ENCODE peak calls at places on chromosomes 13 and 19, in four cellular contexts. J is A549, R is K562, E is HepG2. F is an unnamed sample.

GRCh38 chr19:12611361-12611699 is 610 bp downstream of the ZNF791 start:
- DNase-seq in E (peak; percentile 70), R (peak; percentile 68), J (peak; percentile 60), F (peak; percentile 55)

GRCh38 chr19:2484178-2484937 is 8.4 kb downstream of the GADD45B start:
- DNase-seq in J (no peak), E (no peak), R (no peak), F (no peak)

GRCh38 chr19:49403404-49404187 is 15.5 kb downstream of the KASH5 start:
- DNase-seq in E (no peak), J (no peak), R (peak; percentile 61), F (peak; percentile 81)

GRCh38 chr13:59300347-59301165 is 863.2 kb downstream of the DIAPH3 start:
- DNase-seq in J (no peak), R (peak; percentile 62), E (no peak), F (no peak)

GRCh38 chr13:59269476-59269875 is 894.3 kb downstream of the DIAPH3 start:
- DNase-seq in J (no peak), E (no peak), R (no peak), F (no peak)

GRCh38 chr13:40682449-40683240 is 16.2 kb upstream of the FOXO1 start:
- DNase-seq in J (no peak), R (no peak), E (no peak), F (no peak)

GRCh38 chr19:10501971-10502523 is 1.1 kb downstream of the KEAP1 start:
- DNase-seq in R (peak; percentile 45), J (peak; percentile 65), E (peak; percentile 33), F (peak; percentile 45)

GRCh38 chr19:2962018-2962670 is 15.2 kb upstream of the TLE6 start:
- DNase-seq in E (peak; percentile 70), J (peak; percentile 24), R (peak; percentile 81), F (peak; percentile 52)

GRCh38 chr13:67383358-67383757 is 153.2 kb upstream of the PCDH9 start:
- DNase-seq in R (no peak), E (peak; percentile 1), J (no peak), F (no peak)

GRCh38 chr13:50127726-50128291 is 112.6 kb downstream of the KCNRG start:
- DNase-seq in J (no peak), R (no peak), E (no peak), F (peak; percentile 44)

GRCh38 chr19:18649371-18650047 is 12.7 kb downstream of the KLHL26 start:
- DNase-seq in R (no peak), E (no peak), J (no peak), F (no peak)

GRCh38 chr19:39003188-39003587 is 27.6 kb upstream of the FBXO17 start:
- DNase-seq in J (no peak), E (no peak), R (no peak), F (no peak)

GRCh38 chr13:46531953-46532352 is 21.0 kb upstream of the LRCH1 start:
- DNase-seq in J (no peak), E (no peak), R (peak; percentile 1), F (no peak)

GRCh38 chr19:47228168-47228936 is 2.6 kb downstream of the BBC3 start:
- DNase-seq in R (peak; percentile 81), J (peak; percentile 71), E (peak; percentile 69), F (peak; percentile 54)

GRCh38 chr13:48593551-48593950 is 60.2 kb upstream of the CYSLTR2 start:
- DNase-seq in E (no peak), J (no peak), R (no peak), F (no peak)

GRCh38 chr19:58033741-58034475 is at the start of gene ZSCAN1:
- DNase-seq in E (no peak), R (no peak), J (no peak), F (peak; percentile 97)

GRCh38 chr19:51166846-51167490 is 24.9 kb downstream of the SIGLEC7 start:
- DNase-seq in R (peak; percentile 58), J (no peak), E (no peak), F (no peak)

GRCh38 chr19:7841751-7842660 is 12.0 kb downstream of the EVI5L start:
- DNase-seq in R (no peak), E (no peak), J (no peak), F (no peak)

GRCh38 chr13:43235028-43235427 is 211.6 kb downstream of the DNAJC15 start:
- DNase-seq in R (no peak), E (no peak), J (no peak), F (no peak)

GRCh38 chr19:40594657-40595077 is 6.5 kb upstream of the LTBP4 start:
- DNase-seq in J (peak; percentile 94), R (peak; percentile 53), E (no peak), F (no peak)

GRCh38 chr13:35548790-35549189 is 72.3 kb upstream of the MAB21L1 start:
- DNase-seq in J (no peak), E (no peak), R (no peak), F (no peak)

GRCh38 chr19:51457351-51458013 is 772 bp downstream of the SIGLEC8 start:
- DNase-seq in J (no peak), R (no peak), E (no peak), F (no peak)

GRCh38 chr13:73715114-73715909 is 418.9 kb downstream of the KLF12 start:
- DNase-seq in R (no peak), E (no peak), J (no peak), F (no peak)

GRCh38 chr13:81639984-81640582 is 1299.2 kb upstream of the SPRY2 start:
- DNase-seq in E (peak; percentile 25), J (no peak), R (peak; percentile 4), F (peak; percentile 13)

GRCh38 chr13:29301027-29301426 is 294.5 kb downstream of the SLC7A1 start:
- DNase-seq in J (no peak), E (no peak), R (no peak), F (peak; percentile 13)

GRCh38 chr13:105341256-105341655 is 1194.2 kb downstream of the EFNB2 start:
- DNase-seq in E (no peak), J (no peak), R (no peak), F (no peak)

GRCh38 chr19:39873385-39873784 is 27.2 kb upstream of the FBL start:
- DNase-seq in E (no peak), R (no peak), J (no peak), F (no peak)

GRCh38 chr19:40798223-40798996 is 581 bp upstream of the EGLN2 start:
- DNase-seq in R (peak; percentile 100), J (peak; percentile 99), E (peak; percentile 99), F (peak; percentile 100)

GRCh38 chr13:95133498-95133897 is 167.8 kb downstream of the ABCC4 start:
- DNase-seq in J (no peak), E (no peak), R (no peak), F (no peak)

GRCh38 chr13:95124959-95125358 is 176.3 kb downstream of the ABCC4 start:
- DNase-seq in E (no peak), J (no peak), R (no peak), F (no peak)

GRCh38 chr13:95123726-95124125 is 177.5 kb downstream of the ABCC4 start:
- DNase-seq in J (no peak), E (peak; percentile 97), R (no peak), F (no peak)

GRCh38 chr13:95129004-95129403 is 172.2 kb downstream of the ABCC4 start:
- DNase-seq in J (no peak), R (no peak), E (no peak), F (no peak)

GRCh38 chr13:95128045-95128643 is 173.1 kb downstream of the ABCC4 start:
- DNase-seq in J (peak; percentile 10), E (peak; percentile 12), R (no peak), F (no peak)
- TF ChIP-seq HMGXB4 in J (no peak), E (no peak), R (no peak), F (no peak)

GRCh38 chr13:94233401-94233800 is 246.1 kb downstream of the DCT start:
- DNase-seq in R (no peak), J (peak; percentile 14), E (no peak), F (no peak)
- TF ChIP-seq HMGXB4 in R (no peak), J (no peak), E (no peak), F (no peak)

GRCh38 chr19:33290956-33291622 is 11.2 kb downstream of the CEBPA start:
- DNase-seq in R (no peak), E (no peak), J (peak; percentile 87), F (no peak)

GRCh38 chr19:33293255-33294057 is 8.9 kb downstream of the CEBPA start:
- DNase-seq in E (peak; percentile 93), J (peak; percentile 94), R (peak; percentile 38), F (no peak)

GRCh38 chr19:33294058-33294798 is 8.1 kb downstream of the CEBPA start:
- DNase-seq in R (peak; percentile 34), E (no peak), J (no peak), F (peak; percentile 3)

GRCh38 chr19:33291623-33292534 is 10.5 kb downstream of the CEBPA start:
- DNase-seq in J (no peak), R (no peak), E (no peak), F (no peak)

GRCh38 chr19:33292595-33293254 is 9.6 kb downstream of the CEBPA start:
- DNase-seq in J (no peak), E (no peak), R (no peak), F (no peak)
- TF ChIP-seq HMGXB4 in J (no peak), E (no peak), R (no peak), F (no peak)

DNA sequence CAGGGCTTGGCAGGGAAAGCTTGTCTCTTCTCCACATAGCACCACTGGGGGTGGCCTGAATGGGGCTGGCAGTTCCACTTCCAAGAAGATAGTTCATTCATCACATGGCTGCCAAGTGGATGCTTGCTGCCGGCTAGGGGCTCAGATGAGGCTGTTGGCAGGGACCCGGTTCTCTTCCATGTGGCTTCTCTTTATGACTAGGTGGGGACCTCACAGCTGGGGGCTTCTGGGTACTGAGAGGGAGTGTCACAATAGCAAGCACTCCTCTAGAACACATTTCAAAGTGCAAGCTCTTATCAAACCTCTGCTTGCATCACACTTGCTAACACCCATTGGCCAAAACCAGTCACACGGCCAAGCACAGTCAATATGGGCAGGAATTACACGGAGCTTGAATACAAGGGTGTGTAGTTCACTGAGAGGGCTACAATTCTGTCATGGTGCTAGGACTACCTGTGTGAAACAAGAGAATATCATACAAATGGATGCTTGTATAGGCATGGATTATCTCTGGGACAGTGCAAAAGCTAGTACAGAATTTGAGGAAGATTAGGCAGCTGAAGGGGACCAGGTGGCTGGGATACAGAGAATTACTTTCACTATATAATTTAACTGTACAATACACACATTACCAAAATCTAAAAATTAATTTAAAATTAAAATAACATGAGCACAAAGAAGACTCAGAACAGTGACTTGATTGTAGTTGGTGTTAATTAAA is 32.3 kb downstream of the ATP7B start:
- DNase-seq in J (no peak), E (peak; percentile 90), R (peak; percentile 80), F (no peak)
- TF ChIP-seq HMGXB4 in J (no peak), E (no peak), R (no peak), F (no peak)

GRCh38 chr13:97753942-97754670 is 199.4 kb upstream of the IPO5 start:
- DNase-seq in J (no peak), R (peak; percentile 21), E (no peak), F (peak; percentile 71)

GRCh38 chr13:97753269-97753668 is 200.2 kb upstream of the IPO5 start:
- DNase-seq in J (no peak), E (no peak), R (no peak), F (no peak)

GRCh38 chr13:97751477-97751876 is 202.0 kb upstream of the IPO5 start:
- DNase-seq in J (no peak), E (no peak), R (no peak), F (no peak)

GRCh38 chr13:97743946-97744345 is 209.5 kb upstream of the IPO5 start:
- DNase-seq in J (no peak), R (no peak), E (no peak), F (no peak)

GRCh38 chr13:97749174-97749573 is 204.3 kb upstream of the IPO5 start:
- DNase-seq in R (peak; percentile 11), J (peak; percentile 3), E (peak; percentile 9), F (no peak)
- TF ChIP-seq HMGXB4 in R (no peak), J (no peak), E (no peak), F (no peak)

GRCh38 chr19:52748336-52748950 is 13.6 kb upstream of the ZNF611 start:
- DNase-seq in R (peak; percentile 56), J (no peak), E (peak; percentile 35), F (no peak)
- TF ChIP-seq HMGXB4 in R (no peak), J (no peak), E (no peak), F (no peak)